ENCODE peak calls at places on chromosomes 7 and 10, in six cellular contexts. W is Daoy; D is astrocyte of the spinal cord; A is renal cortical epithelial cell; E is activated CD4-positive, alpha-beta T cell treated with anti-CD3 and anti-CD28 coated beads, Interleukin-2, amount 50 U/mL, for 4 hours; P is AG20443. T is an unnamed sample.
A peak's percentile ranks its signal among the peaks of the same experiment; 100 is the strongest.

GRCh38 chr7:39602351-39602750 is 21.0 kb upstream of the RALA start:
- DNase-seq in W (no peak), D (no peak), A (no peak), E (no peak), P (peak; percentile 37), T (no peak)

GRCh38 chr10:110681023-110681681 is 37.0 kb downstream of the RBM20 start:
- DNase-seq in W (peak; percentile 44), D (peak; percentile 31), A (peak; percentile 24), E (no peak), P (peak; percentile 39), T (peak; percentile 70)

GRCh38 chr7:5428470-5429252 is 5.0 kb upstream of the TNRC18 start:
- DNase-seq in W (peak; percentile 81), D (peak; percentile 90), A (peak; percentile 54), E (no peak), P (peak; percentile 60), T (peak; percentile 64)

GRCh38 chr7:495761-496321 is 23.8 kb downstream of the PDGFA start:
- DNase-seq in W (no peak), D (no peak), A (no peak), E (no peak), P (no peak), T (no peak)

GRCh38 chr7:157745721-157746709 is 409.2 kb downstream of the DNAJB6 start:
- DNase-seq in W (no peak), D (no peak), A (no peak), E (no peak), P (no peak), T (no peak)

GRCh38 chr10:128150045-128150493 is 23.8 kb upstream of the MKI67 start:
- DNase-seq in W (peak; percentile 81), D (peak; percentile 41), A (peak; percentile 7), E (peak; percentile 67), P (peak; percentile 95), T (peak; percentile 92)

GRCh38 chr7:108454674-108455523 is 1.3 kb downstream of the NRCAM start:
- DNase-seq in W (peak; percentile 56), D (peak; percentile 38), A (no peak), E (no peak), P (peak; percentile 43), T (peak; percentile 83)

GRCh38 chr10:72248477-72249151 is 25.1 kb upstream of the DDIT4 start:
- DNase-seq in W (no peak), D (peak; percentile 85), A (peak; percentile 86), E (peak; percentile 57), P (peak; percentile 23), T (no peak)

GRCh38 chr10:25641576-25641975 is 292.5 kb upstream of the MYO3A start:
- DNase-seq in W (no peak), D (no peak), A (no peak), E (no peak), P (no peak), T (no peak)

GRCh38 chr10:21315321-21316220 is 209.9 kb downstream of the SKIDA1 start:
- DNase-seq in W (peak; percentile 65), D (peak; percentile 86), A (peak; percentile 98), E (no peak), P (peak; percentile 94), T (no peak)